ENCODE peak calls at places on chromosomes 5 and 9, in nine cellular contexts. M is fibroblast of the aortic adventitia; U is stimulated activated CD8-positive, alpha-beta memory T cell treated with anti-CD3 and anti-CD28 coated beads, Interleukin-15, amount 100 ng/mL, for 1 hour; S is AG08396; E is mesothelial cell of epicardium; O is heart left ventricle; Q is islet precursor cell; X is stimulated activated CD4-positive, alpha-beta T cell treated with anti-CD3 and anti-CD28 coated beads, Interleukin-1b, Interleukin-23, amount 100 ng/mL, for 48 hours; W is NCI-H146. R is an unnamed sample.

GRCh38 chr5:170896779-170897178 is 35.0 kb downstream of the RANBP17 start:
- DNase-seq in E (no peak), U (no peak), O (no peak), S (no peak), W (no peak), M (peak), X (no peak), Q (peak), R (no peak)

GRCh38 chr9:126532489-126532888 is 81.2 kb upstream of the LMX1B start:
- DNase-seq in U (no peak), M (no peak), W (no peak), X (no peak), Q (peak), S (no peak), E (no peak), O (no peak), R (no peak)

GRCh38 chr5:41214199-41214598 is 867 bp upstream of the C6 start:
- DNase-seq in S (no peak), E (no peak), X (no peak), O (no peak), W (no peak), M (no peak), U (no peak), Q (no peak), R (no peak)

GRCh38 chr5:149771216-149771973 is 41.3 kb downstream of the PPARGC1B start:
- DNase-seq in M (no peak), W (no peak), Q (no peak), U (no peak), O (no peak), E (no peak), X (no peak), S (no peak), R (no peak)

GRCh38 chr9:90090997-90091396 is 486.2 kb downstream of the GADD45G start:
- DNase-seq in S (no peak), W (no peak), O (no peak), M (no peak), E (no peak), Q (no peak), X (no peak), U (no peak), R (no peak)

GRCh38 chr5:522899-523657 is 1.2 kb downstream of the SLC9A3 start:
- DNase-seq in W (no peak), Q (no peak), X (no peak), O (no peak), S (no peak), M (no peak), E (no peak), U (no peak), R (no peak)

GRCh38 chr5:40477856-40478546 is 201.7 kb upstream of the PTGER4 start:
- DNase-seq in W (no peak), M (peak), E (no peak), Q (no peak), U (no peak), S (peak), O (no peak), X (no peak), R (peak)

GRCh38 chr5:91963166-91963565 is 580.0 kb upstream of the ARRDC3 start:
- DNase-seq in S (no peak), Q (no peak), U (no peak), O (no peak), E (no peak), M (no peak), X (no peak), W (no peak), R (no peak)

GRCh38 chr9:69454327-69454726 is 129.3 kb downstream of the ENTREP1 start:
- DNase-seq in X (no peak), S (no peak), W (no peak), Q (peak), E (no peak), M (no peak), O (no peak), U (no peak), R (no peak)

GRCh38 chr5:151924564-151925395 is at the start of gene GLRA1:
- DNase-seq in W (peak), O (peak), X (peak), E (peak), Q (peak), M (peak), U (peak), S (peak), R (no peak)

GRCh38 chr5:180315762-180316212 is 23.9 kb upstream of the MAPK9 start:
- DNase-seq in M (peak), X (peak), O (peak), W (no peak), U (peak), Q (peak), E (no peak), S (peak), R (no peak)

GRCh38 chr9:94108584-94108983 is 24.3 kb downstream of the PTPDC1 start:
- DNase-seq in E (no peak), O (peak), S (no peak), X (no peak), M (peak), Q (no peak), U (no peak), W (no peak), R (no peak)

GRCh38 chr9:136846376-136847064 is 2.7 kb upstream of the PHPT1 start:
- DNase-seq in X (no peak), M (no peak), S (no peak), E (no peak), U (no peak), W (no peak), O (no peak), Q (no peak), R (no peak)

GRCh38 chr5:79109527-79110492 is 1.8 kb upstream of the BHMT start:
- DNase-seq in X (peak), Q (peak), U (no peak), O (no peak), S (no peak), E (no peak), W (no peak), M (no peak), R (peak)

GRCh38 chr5:1438871-1439270 is 6.4 kb downstream of the SLC6A3 start:
- DNase-seq in S (no peak), M (no peak), X (no peak), E (no peak), W (no peak), Q (peak), U (no peak), O (no peak), R (no peak)

GRCh38 chr5:38768411-38769211 is 77.2 kb upstream of the OSMR start:
- DNase-seq in X (no peak), Q (no peak), E (no peak), O (no peak), U (no peak), W (no peak), S (no peak), M (no peak), R (no peak)

GRCh38 chr9:20437466-20437865 is 184.8 kb downstream of the MLLT3 start:
- DNase-seq in E (no peak), Q (no peak), W (no peak), M (peak), O (no peak), U (no peak), S (no peak), X (no peak), R (no peak)

GRCh38 chr5:148776780-148777179 is 49.6 kb upstream of the ADRB2 start:
- DNase-seq in Q (peak), M (peak), U (no peak), W (no peak), E (no peak), X (peak), S (peak), O (no peak), R (no peak)

GRCh38 chr5:160020969-160021368 is 12.0 kb downstream of the TTC1 start:
- DNase-seq in M (no peak), E (no peak), S (no peak), X (no peak), O (no peak), W (no peak), U (no peak), Q (no peak), R (no peak)

GRCh38 chr9:71725590-71726338 is 42.5 kb downstream of the CEMIP2 start:
- DNase-seq in O (no peak), Q (peak), M (peak), U (no peak), E (no peak), S (peak), X (no peak), W (peak), R (peak)

GRCh38 chr5:73300520-73301207 is 127.7 kb downstream of the TMEM174 start:
- DNase-seq in X (no peak), O (no peak), U (no peak), M (no peak), Q (no peak), E (no peak), W (no peak), S (no peak), R (no peak)